ENCODE peak calls at places on chromosomes 6 and 20, in four cellular contexts. D is IMR-90, W is activated T-cell treated with anti-CD3 and anti-CD28 coated beads for 48 hours, R is ecto neural progenitor cell. E is an unnamed sample.

GRCh38 chr6:49528571-49528970 is 21.9 kb upstream of the C6orf141 start:
- DNase-seq in D (no peak), R (no peak), W (no peak), E (no peak)

GRCh38 chr6:137722749-137723272 is 144.2 kb upstream of the TNFAIP3 start:
- DNase-seq in D (peak; percentile 37), W (no peak), R (no peak), E (no peak)

GRCh38 chr20:43530321-43531090 is 23.0 kb downstream of the L3MBTL1 start:
- DNase-seq in W (no peak), R (no peak), D (no peak), E (no peak)

GRCh38 chr20:21235713-21236445 is 67.3 kb upstream of the XRN2 start:
- DNase-seq in R (peak; percentile 79), W (peak; percentile 67), D (peak; percentile 66), E (peak; percentile 72)

GRCh38 chr20:54133434-54134427 is 40.1 kb downstream of the CYP24A1 start:
- DNase-seq in W (no peak), R (no peak), D (peak; percentile 44), E (no peak)

GRCh38 chr20:36644032-36644712 is 1.8 kb downstream of the SLA2 start:
- DNase-seq in R (no peak), W (peak; percentile 54), D (no peak), E (no peak)

GRCh38 chr20:51931321-51931720 is 129.0 kb upstream of the SALL4 start:
- DNase-seq in D (no peak), W (no peak), R (no peak), E (no peak)

GRCh38 chr6:164085552-164086325 is 671.2 kb downstream of the QKI start:
- DNase-seq in R (peak; percentile 64), W (no peak), D (no peak), E (no peak)

GRCh38 chr6:31581511-31582229 is 554 bp downstream of the LTB start:
- DNase-seq in W (no peak), R (no peak), D (no peak), E (no peak)

GRCh38 chr6:37845026-37845911 is 25.7 kb downstream of the ZFAND3 start:
- DNase-seq in D (no peak), R (no peak), W (no peak), E (no peak)

GRCh38 chr20:60930023-60930790 is 321.9 kb upstream of the CDH4 start:
- DNase-seq in D (no peak), R (no peak), W (no peak), E (no peak)

GRCh38 chr6:42368156-42368555 is 83.6 kb downstream of the TRERF1 start:
- DNase-seq in D (no peak), W (peak; percentile 66), R (no peak), E (no peak)

GRCh38 chr6:32785781-32786533 is 22.6 kb upstream of the HLA-DQB2 start:
- DNase-seq in R (peak; percentile 56), W (no peak), D (peak; percentile 49), E (peak; percentile 42)

GRCh38 chr6:116371384-116372209 is 850 bp downstream of the DSE start:
- DNase-seq in D (peak; percentile 94), W (peak; percentile 21), R (peak; percentile 76), E (peak; percentile 69)

GRCh38 chr6:83215131-83216047 is 22.2 kb downstream of the RWDD2A start:
- DNase-seq in R (peak; percentile 61), D (peak; percentile 80), W (peak; percentile 36), E (peak; percentile 59)

GRCh38 chr20:51802170-51802745 is at the start of gene SALL4:
- DNase-seq in D (no peak), R (peak; percentile 91), W (no peak), E (peak; percentile 70)

GRCh38 chr6:63804381-63804956 is 168.9 kb downstream of the PHF3 start:
- DNase-seq in R (no peak), W (no peak), D (peak; percentile 95), E (no peak)

GRCh38 chr20:11271319-11271718 is 597.5 kb upstream of the JAG1 start:
- DNase-seq in R (peak; percentile 85), D (no peak), W (no peak), E (peak; percentile 40)

GRCh38 chr6:72689107-72689954 is 67.5 kb downstream of the KCNQ5 start:
- DNase-seq in R (no peak), W (no peak), D (no peak), E (no peak)

GRCh38 chr20:63896136-63896890 is 1.4 kb downstream of the DNAJC5 start:
- DNase-seq in W (no peak), R (no peak), D (peak; percentile 46), E (no peak)

GRCh38 chr20:51106011-51106410 is 83.1 kb upstream of the KCNG1 start:
- DNase-seq in W (no peak), D (no peak), R (no peak), E (no peak)

GRCh38 chr6:19772891-19773290 is 64.3 kb upstream of the ID4 start:
- DNase-seq in D (no peak), W (no peak), R (no peak), E (no peak)

GRCh38 chr6:156065838-156066237 is 610.2 kb upstream of the NOX3 start:
- DNase-seq in R (no peak), D (no peak), W (no peak), E (no peak)

GRCh38 chr20:15756401-15756800 is 816.8 kb downstream of the KIF16B start:
- DNase-seq in R (no peak), D (no peak), W (no peak), E (no peak)

GRCh38 chr6:110331383-110331782 is 26.8 kb downstream of the METTL24 start:
- DNase-seq in R (no peak), D (no peak), W (no peak), E (no peak)

GRCh38 chr6:139239137-139239536 is 52.7 kb downstream of the TXLNB start:
- DNase-seq in R (no peak), W (no peak), D (no peak), E (no peak)

GRCh38 chr20:64006902-64007301 is 26.0 kb downstream of the PRPF6 start:
- DNase-seq in D (no peak), R (no peak), W (no peak), E (no peak)

GRCh38 chr6:128256100-128256499 is 264.3 kb downstream of the PTPRK start:
- DNase-seq in R (no peak), D (no peak), W (no peak), E (no peak)

GRCh38 chr20:62990306-62990825 is 16.4 kb downstream of the BHLHE23 start:
- DNase-seq in W (no peak), D (no peak), R (no peak), E (no peak)

GRCh38 chr6:143542915-143543314 is 31.4 kb upstream of the FUCA2 start:
- DNase-seq in W (no peak), R (no peak), D (peak; percentile 26), E (no peak)

GRCh38 chr6:124765314-124765713 is 196.9 kb upstream of the RNF217 start:
- DNase-seq in W (no peak), D (no peak), R (no peak), E (no peak)

GRCh38 chr20:9400371-9401025 is 113.9 kb upstream of the LAMP5 start:
- DNase-seq in D (peak; percentile 20), R (no peak), W (no peak), E (no peak)

GRCh38 chr6:150325093-150325772 is 43.6 kb upstream of the IYD start:
- DNase-seq in W (no peak), R (no peak), D (no peak), E (no peak)

E was measured in endothelial cell.